ENCODE peak calls at places on chromosomes 6 and 20, in five cellular contexts. One of them, this sample, is unnamed.

GRCh38 chr20:43862438-43862837 is 52.2 kb upstream of the TOX2 start:
- DNase-seq in stomach: no peak
- DNase-seq in suprapubic skin: no peak
- DNase-seq in transverse colon: no peak
- DNase-seq in HepG2: no peak
- DNase-seq in this sample: no peak

GRCh38 chr20:4740774-4741431 is 19.2 kb downstream of the PRND start:
- DNase-seq in transverse colon: peak; percentile 56
- DNase-seq in HepG2: peak; percentile 60
- DNase-seq in stomach: peak; percentile 58
- DNase-seq in suprapubic skin: no peak
- DNase-seq in this sample: no peak

GRCh38 chr6:139291813-139292619 is at the start of gene TXLNB:
- DNase-seq in transverse colon: peak; percentile 78
- DNase-seq in HepG2: no peak
- DNase-seq in stomach: peak; percentile 59
- DNase-seq in suprapubic skin: peak; percentile 86
- DNase-seq in this sample: peak; percentile 95

GRCh38 chr20:5222919-5223634 is 93.7 kb downstream of the PROKR2 start:
- DNase-seq in suprapubic skin: no peak
- DNase-seq in HepG2: peak; percentile 67
- DNase-seq in stomach: peak; percentile 58
- DNase-seq in transverse colon: peak; percentile 62
- DNase-seq in this sample: no peak

GRCh38 chr6:162973141-162973872 is 245.5 kb downstream of the PACRG start:
- DNase-seq in transverse colon: no peak
- DNase-seq in suprapubic skin: no peak
- DNase-seq in stomach: no peak
- DNase-seq in HepG2: no peak
- DNase-seq in this sample: no peak

GRCh38 chr6:109496036-109496761 is 13.2 kb upstream of the ZBTB24 start:
- DNase-seq in HepG2: no peak
- DNase-seq in suprapubic skin: no peak
- DNase-seq in stomach: no peak
- DNase-seq in transverse colon: no peak
- DNase-seq in this sample: no peak

GRCh38 chr6:49606696-49607390 is 29.8 kb downstream of the RHAG start:
- DNase-seq in suprapubic skin: no peak
- DNase-seq in transverse colon: peak; percentile 23
- DNase-seq in HepG2: peak; percentile 91
- DNase-seq in stomach: no peak
- DNase-seq in this sample: no peak

GRCh38 chr20:1920252-1920651 is 25.0 kb downstream of the SIRPA start:
- DNase-seq in suprapubic skin: no peak
- DNase-seq in stomach: no peak
- DNase-seq in HepG2: peak; percentile 47
- DNase-seq in transverse colon: no peak
- DNase-seq in this sample: no peak

GRCh38 chr6:27161946-27162603 is 85.4 kb upstream of the PRSS16 start:
- DNase-seq in suprapubic skin: no peak
- DNase-seq in transverse colon: no peak
- DNase-seq in stomach: no peak
- DNase-seq in HepG2: peak; percentile 27
- DNase-seq in this sample: no peak

GRCh38 chr6:12173670-12174069 is 116.5 kb upstream of the EDN1 start:
- DNase-seq in transverse colon: no peak
- DNase-seq in stomach: no peak
- DNase-seq in HepG2: no peak
- DNase-seq in suprapubic skin: no peak
- DNase-seq in this sample: no peak

GRCh38 chr6:75217203-75217602 is 11.3 kb upstream of the COL12A1 start:
- DNase-seq in transverse colon: no peak
- DNase-seq in HepG2: no peak
- DNase-seq in stomach: no peak
- DNase-seq in suprapubic skin: no peak
- DNase-seq in this sample: no peak

DNA sequence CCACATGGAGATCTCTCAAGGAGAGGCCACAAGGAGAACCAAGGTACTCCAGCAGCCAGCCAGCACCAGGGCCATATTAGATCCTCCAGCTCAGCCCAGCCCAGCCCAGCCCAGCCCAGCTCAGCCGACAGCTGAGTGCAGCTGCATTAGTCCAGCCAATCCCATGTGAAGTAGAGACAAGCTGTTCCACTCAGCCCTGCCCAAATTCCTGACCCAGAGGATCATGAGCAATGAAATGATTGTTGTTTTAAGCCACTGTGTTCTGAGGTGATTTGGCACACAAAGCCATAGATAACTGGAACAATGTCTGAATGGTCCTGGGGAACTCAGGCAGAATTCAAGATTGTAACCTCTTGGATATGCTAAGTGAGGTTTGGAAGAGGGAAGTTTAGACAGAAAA is 59.5 kb upstream of the BMP2 start:
- DNase-seq in stomach: peak; percentile 85
- DNase-seq in suprapubic skin: no peak
- DNase-seq in HepG2: no peak
- DNase-seq in transverse colon: peak; percentile 82
- DNase-seq in this sample: peak; percentile 71
- TF ChIP-seq EP300 in stomach: no peak
- TF ChIP-seq EP300 in suprapubic skin: no peak
- TF ChIP-seq EP300 in HepG2: no peak
- TF ChIP-seq EP300 in transverse colon: no peak
- TF ChIP-seq EP300 in this sample: no peak

DNA sequence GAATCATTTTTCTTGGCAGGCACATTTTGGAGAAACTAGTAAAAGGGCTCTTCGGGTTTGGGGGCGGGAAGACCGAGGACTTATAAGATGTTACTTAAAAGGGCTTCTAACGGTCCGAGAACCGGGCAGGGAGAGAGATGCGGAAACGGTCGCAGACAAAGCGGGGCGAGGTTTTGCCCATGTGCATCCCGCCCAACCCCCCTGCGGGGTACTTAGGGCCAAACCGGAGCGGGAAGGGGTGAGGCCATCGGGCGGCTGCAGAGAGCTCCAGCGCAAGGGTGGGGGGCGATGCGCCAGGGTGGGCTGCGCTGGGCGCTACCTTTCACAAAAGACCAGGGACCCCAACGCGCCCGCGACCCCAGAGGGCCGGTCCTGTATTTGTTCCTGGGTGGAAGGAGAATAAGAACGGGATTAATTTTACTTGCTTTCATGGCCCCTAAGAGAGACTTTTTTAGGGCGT is 616 bp downstream of the TUBB start:
- DNase-seq in HepG2: peak; percentile 57
- DNase-seq in transverse colon: peak; percentile 84
- DNase-seq in stomach: peak; percentile 65
- DNase-seq in suprapubic skin: peak; percentile 86
- DNase-seq in this sample: peak; percentile 91
- TF ChIP-seq POLR2AphosphoS5 in HepG2: no peak
- TF ChIP-seq POLR2AphosphoS5 in transverse colon: no peak
- TF ChIP-seq POLR2AphosphoS5 in stomach: no peak
- TF ChIP-seq POLR2AphosphoS5 in suprapubic skin: no peak
- TF ChIP-seq POLR2AphosphoS5 in this sample: peak; percentile 55

GRCh38 chr6:45160305-45160704 is 167.8 kb upstream of the RUNX2 start:
- DNase-seq in transverse colon: no peak
- DNase-seq in HepG2: no peak
- DNase-seq in suprapubic skin: no peak
- DNase-seq in stomach: no peak
- DNase-seq in this sample: no peak

GRCh38 chr6:45155341-45155894 is 172.7 kb upstream of the RUNX2 start:
- DNase-seq in suprapubic skin: no peak
- DNase-seq in stomach: no peak
- DNase-seq in transverse colon: no peak
- DNase-seq in HepG2: no peak
- DNase-seq in this sample: no peak

GRCh38 chr6:45154679-45155078 is 173.5 kb upstream of the RUNX2 start:
- DNase-seq in suprapubic skin: no peak
- DNase-seq in stomach: no peak
- DNase-seq in transverse colon: no peak
- DNase-seq in HepG2: no peak
- DNase-seq in this sample: no peak

DNA sequence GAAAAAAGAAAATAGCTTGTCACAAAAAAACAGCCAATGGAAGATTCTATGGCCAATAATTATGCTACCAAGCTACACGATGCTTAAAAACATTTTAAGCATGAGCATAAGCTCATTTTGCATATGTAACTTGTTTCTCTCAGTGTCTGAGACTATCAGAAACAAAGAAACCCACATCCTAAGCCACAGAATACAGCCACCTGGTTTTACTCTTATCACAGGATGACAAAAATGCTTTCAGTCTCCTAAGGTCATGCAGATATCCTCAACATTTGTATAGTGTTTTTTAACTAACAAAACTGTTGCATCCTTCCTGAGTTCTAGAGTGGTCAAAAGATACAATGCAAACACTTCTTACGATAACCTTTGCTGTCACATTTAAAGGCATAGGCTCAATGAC is 172.1 kb upstream of the RUNX2 start:
- DNase-seq in stomach: no peak
- DNase-seq in suprapubic skin: no peak
- DNase-seq in transverse colon: no peak
- DNase-seq in HepG2: no peak
- DNase-seq in this sample: no peak
- TF ChIP-seq EP300 in stomach: no peak
- TF ChIP-seq EP300 in suprapubic skin: no peak
- TF ChIP-seq EP300 in transverse colon: no peak
- TF ChIP-seq EP300 in HepG2: no peak
- TF ChIP-seq EP300 in this sample: no peak

DNA sequence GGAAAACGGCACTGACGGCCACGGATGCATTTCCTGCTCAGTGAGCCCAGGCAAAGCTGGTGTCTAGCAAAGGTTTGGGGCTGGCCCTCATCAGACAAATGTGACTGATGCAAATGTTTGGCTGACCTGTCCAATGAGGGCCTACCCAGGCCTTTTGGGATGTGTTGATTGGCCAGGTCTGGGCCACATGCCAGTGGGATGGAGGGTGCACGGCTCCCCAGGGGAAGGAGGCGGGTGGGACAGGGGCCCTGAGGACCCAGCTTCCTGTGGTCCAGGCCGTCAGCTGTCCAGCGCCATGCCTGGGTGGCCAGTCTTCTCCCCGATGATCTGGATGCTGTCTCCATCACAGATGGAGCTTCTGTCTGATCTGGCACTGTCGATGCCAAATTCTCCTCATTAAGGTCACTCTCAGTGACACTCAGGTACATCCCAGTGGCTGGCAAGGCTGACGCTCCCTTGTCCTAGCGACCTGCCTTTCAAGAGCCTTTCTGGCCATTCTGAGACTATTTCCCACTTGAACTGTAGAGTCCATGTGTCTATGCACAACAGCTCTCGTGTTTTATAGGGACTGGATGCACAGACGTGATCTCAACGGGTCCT is 43.0 kb downstream of the NTSR1 start:
- DNase-seq in stomach: no peak
- DNase-seq in suprapubic skin: no peak
- DNase-seq in HepG2: no peak
- DNase-seq in transverse colon: no peak
- DNase-seq in this sample: no peak
- TF ChIP-seq POLR2AphosphoS5 in stomach: no peak
- TF ChIP-seq POLR2AphosphoS5 in suprapubic skin: no peak
- TF ChIP-seq POLR2AphosphoS5 in HepG2: no peak
- TF ChIP-seq POLR2AphosphoS5 in transverse colon: no peak
- TF ChIP-seq POLR2AphosphoS5 in this sample: no peak

GRCh38 chr20:49680475-49680874 is 33.2 kb downstream of the B4GALT5 start:
- DNase-seq in suprapubic skin: no peak
- DNase-seq in stomach: no peak
- DNase-seq in transverse colon: no peak
- DNase-seq in HepG2: no peak
- DNase-seq in this sample: no peak

GRCh38 chr20:49675368-49676151 is 38.1 kb downstream of the B4GALT5 start:
- DNase-seq in stomach: no peak
- DNase-seq in transverse colon: peak; percentile 75
- DNase-seq in HepG2: peak; percentile 89
- DNase-seq in suprapubic skin: no peak
- DNase-seq in this sample: no peak

GRCh38 chr20:49674383-49675352 is 39.0 kb downstream of the B4GALT5 start:
- DNase-seq in suprapubic skin: no peak
- DNase-seq in stomach: no peak
- DNase-seq in HepG2: peak; percentile 98
- DNase-seq in transverse colon: peak; percentile 32
- DNase-seq in this sample: no peak

GRCh38 chr20:49676581-49677291 is 36.9 kb downstream of the B4GALT5 start:
- DNase-seq in HepG2: peak; percentile 50
- DNase-seq in suprapubic skin: no peak
- DNase-seq in transverse colon: peak; percentile 71
- DNase-seq in stomach: peak; percentile 60
- DNase-seq in this sample: no peak

DNA sequence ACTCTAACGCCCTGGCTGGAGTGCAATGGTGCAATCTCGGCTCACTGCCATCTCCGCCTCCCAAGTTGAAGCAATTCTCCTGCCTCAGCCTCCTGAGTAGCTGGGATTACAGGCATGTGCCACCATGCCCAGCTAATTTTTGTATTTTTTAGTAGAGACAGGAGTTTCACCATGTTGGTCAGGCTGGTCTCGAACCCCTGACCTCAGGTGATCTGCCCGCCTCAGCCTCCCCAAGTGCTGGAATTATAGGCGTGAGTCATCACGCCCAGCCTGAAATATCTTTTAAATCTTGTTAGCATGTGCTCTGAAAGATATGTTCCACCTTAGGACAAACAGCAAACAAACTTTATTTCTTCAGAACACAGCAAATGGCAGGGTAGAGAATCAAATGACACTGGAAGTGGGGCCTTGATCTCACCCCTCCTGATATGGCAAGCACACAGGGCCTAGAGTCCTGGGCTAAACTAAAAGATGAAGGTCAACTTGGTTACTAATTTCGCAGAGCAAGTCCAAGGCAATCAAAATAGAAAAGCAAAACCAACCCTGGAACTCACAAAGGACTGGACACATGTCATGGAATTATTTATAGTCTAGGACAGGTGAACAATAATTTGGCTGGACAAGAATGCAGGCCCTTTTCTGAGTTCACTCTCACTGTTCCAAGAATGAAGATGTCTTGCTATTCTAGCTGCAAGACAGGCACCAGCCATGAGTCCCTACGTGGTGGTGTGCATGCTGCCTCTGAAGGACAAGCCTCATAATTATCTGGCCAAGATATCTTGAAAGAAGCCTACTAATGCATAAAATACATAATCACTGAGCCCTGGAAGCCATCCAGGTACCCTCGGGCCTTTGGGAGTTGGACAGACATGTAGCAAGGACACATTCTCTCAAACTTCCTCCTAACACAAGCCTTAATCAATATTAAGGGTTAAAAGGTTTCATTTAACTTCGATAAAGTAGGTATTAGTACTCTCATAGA is 35.6 kb downstream of the B4GALT5 start:
- DNase-seq in stomach: peak; percentile 55
- DNase-seq in transverse colon: no peak
- DNase-seq in HepG2: no peak
- DNase-seq in suprapubic skin: no peak
- DNase-seq in this sample: no peak
- TF ChIP-seq EP300 in stomach: no peak
- TF ChIP-seq EP300 in transverse colon: no peak
- TF ChIP-seq EP300 in HepG2: no peak
- TF ChIP-seq EP300 in suprapubic skin: no peak
- TF ChIP-seq EP300 in this sample: no peak

GRCh38 chr20:3734111-3734843 is 1.8 kb downstream of the HSPA12B start:
- DNase-seq in transverse colon: peak; percentile 46
- DNase-seq in HepG2: no peak
- DNase-seq in suprapubic skin: no peak
- DNase-seq in stomach: no peak
- DNase-seq in this sample: peak; percentile 71
- TF ChIP-seq POLR2AphosphoS5 in transverse colon: no peak
- TF ChIP-seq POLR2AphosphoS5 in HepG2: no peak
- TF ChIP-seq POLR2AphosphoS5 in suprapubic skin: no peak
- TF ChIP-seq POLR2AphosphoS5 in stomach: no peak
- TF ChIP-seq POLR2AphosphoS5 in this sample: no peak

GRCh38 chr6:31546339-31546961 is at the start of gene ATP6V1G2:
- DNase-seq in transverse colon: peak; percentile 94
- DNase-seq in suprapubic skin: peak; percentile 95
- DNase-seq in HepG2: peak; percentile 92
- DNase-seq in stomach: peak; percentile 89
- DNase-seq in this sample: peak; percentile 94
- TF ChIP-seq EP300 in transverse colon: no peak
- TF ChIP-seq EP300 in suprapubic skin: no peak
- TF ChIP-seq EP300 in HepG2: no peak
- TF ChIP-seq EP300 in stomach: no peak
- TF ChIP-seq EP300 in this sample: no peak

This sample was measured in sigmoid colon.